ENCODE peak calls at places on chromosomes 11 and 22, in ten cellular contexts. U is heart left ventricle, T is heart right ventricle, N is stomach, Z is kidney, B is GM12878, Y is fibroblast of lung, I is lung, H is mesenchymal stem cell, K is RWPE2. G is an unnamed sample.

GRCh38 chr22:49765091-49765771 is 62.4 kb downstream of the BRD1 start:
- DNase-seq in U (no peak), T (no peak), N (peak; percentile 16), Z (peak; percentile 67), B (no peak), Y (no peak), I (no peak), H (no peak), K (peak; percentile 40), G (no peak)

GRCh38 chr11:111908639-111909305 is 2.8 kb downstream of the CRYAB start:
- DNase-seq in U (no peak), T (no peak), N (no peak), Z (no peak), B (no peak), Y (no peak), I (no peak), H (no peak), K (no peak), G (no peak)

GRCh38 chr22:19666663-19667593 is 47.4 kb upstream of the SEPTIN5 start:
- DNase-seq in U (no peak), T (no peak), N (no peak), Z (no peak), B (no peak), Y (peak; percentile 12), I (no peak), H (no peak), K (no peak), G (peak; percentile 74)

GRCh38 chr11:119056397-119056999 is 507 bp downstream of the HYOU1 start:
- DNase-seq in U (no peak), T (peak; percentile 24), N (peak; percentile 62), Z (peak; percentile 88), B (no peak), Y (no peak), I (peak; percentile 38), H (peak; percentile 19), K (no peak), G (no peak)

GRCh38 chr11:62694455-62695167 is 5.3 kb upstream of the LRRN4CL start:
- DNase-seq in U (peak; percentile 80), T (peak; percentile 84), N (peak; percentile 85), Z (no peak), B (no peak), Y (peak; percentile 89), I (peak; percentile 81), H (peak; percentile 84), K (no peak), G (peak; percentile 72)

GRCh38 chr11:108938604-108939003 is 273.7 kb downstream of the DDX10 start:
- DNase-seq in U (no peak), T (no peak), N (no peak), Z (no peak), B (no peak), Y (no peak), I (no peak), H (peak; percentile 42), K (no peak), G (no peak)

GRCh38 chr11:123221611-123222010 is 26.6 kb upstream of the CLMP start:
- DNase-seq in U (no peak), T (no peak), N (no peak), Z (no peak), B (no peak), Y (peak; percentile 52), I (no peak), H (no peak), K (no peak), G (no peak)

GRCh38 chr22:46563381-46564083 is 26.1 kb upstream of the CELSR1 start:
- DNase-seq in U (peak; percentile 80), T (peak; percentile 83), N (peak; percentile 88), Z (peak; percentile 91), B (no peak), Y (peak; percentile 51), I (peak; percentile 74), H (peak; percentile 46), K (peak; percentile 56), G (peak; percentile 32)

GRCh38 chr22:42622061-42622710 is 7.5 kb upstream of the POLDIP3 start:
- DNase-seq in U (no peak), T (no peak), N (no peak), Z (no peak), B (no peak), Y (no peak), I (no peak), H (no peak), K (no peak), G (no peak)

GRCh38 chr22:42620084-42620483 is 5.4 kb upstream of the POLDIP3 start:
- DNase-seq in U (no peak), T (no peak), N (no peak), Z (no peak), B (no peak), Y (no peak), I (no peak), H (no peak), K (no peak), G (no peak)

GRCh38 chr22:42619261-42620063 is 4.8 kb upstream of the POLDIP3 start:
- DNase-seq in U (no peak), T (no peak), N (no peak), Z (no peak), B (no peak), Y (no peak), I (no peak), H (no peak), K (no peak), G (no peak)

GRCh38 chr22:42623301-42623751 is 8.6 kb upstream of the POLDIP3 start:
- DNase-seq in U (no peak), T (no peak), N (peak; percentile 78), Z (no peak), B (no peak), Y (no peak), I (no peak), H (no peak), K (no peak), G (no peak)

GRCh38 chr22:42621505-42622002 is 6.9 kb upstream of the POLDIP3 start:
- DNase-seq in U (peak; percentile 64), T (peak; percentile 69), N (peak; percentile 78), Z (peak; percentile 91), B (no peak), Y (peak; percentile 70), I (peak; percentile 68), H (peak; percentile 70), K (no peak), G (peak; percentile 37)
- H3K36me3 ChIP-seq in U (peaks cover 7% of the 10 kb centered on the region), T (peaks cover 3% of the 10 kb centered on the region), N (peaks cover 60% of the 10 kb centered on the region), Z (peaks cover 3% of the 10 kb centered on the region), B (peaks cover 8% of the 10 kb centered on the region), Y (peaks cover 31% of the 10 kb centered on the region), I (peaks cover 43% of the 10 kb centered on the region), H (peaks cover 56% of the 10 kb centered on the region), K (peaks cover 34% of the 10 kb centered on the region), G (peaks cover 41% of the 10 kb centered on the region)

DNA sequence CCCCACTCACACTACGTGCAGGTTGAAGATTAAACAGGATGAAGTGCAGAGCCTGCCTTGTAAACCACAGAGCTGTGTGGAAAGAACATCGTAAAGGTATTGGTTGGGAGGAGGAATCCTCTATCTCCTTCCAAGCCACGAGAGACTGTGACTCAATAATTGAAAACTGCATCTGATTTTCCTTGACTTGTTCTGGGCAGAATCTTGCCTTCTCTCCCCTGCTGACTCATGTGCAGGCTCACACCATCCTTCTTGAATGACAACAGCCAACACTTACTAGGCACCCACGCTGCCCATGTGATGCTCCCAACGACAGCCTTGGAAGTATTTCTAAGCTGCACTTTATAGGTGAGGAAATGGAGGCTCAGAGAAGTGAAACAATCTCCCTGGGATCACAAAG is 563.0 kb downstream of the MIAT start:
- DNase-seq in U (no peak), T (no peak), N (no peak), Z (no peak), B (no peak), Y (no peak), I (no peak), H (peak; percentile 93), K (no peak), G (peak; percentile 91)
- H3K27ac ChIP-seq in U (no peak overlapping the region), T (no peak overlapping the region), N (no peak overlapping the region), Z (no peak overlapping the region), B (no peak overlapping the region), Y (no peak overlapping the region), I (no peak overlapping the region), H (peak overlapping the region; percentile 39), K (no peak overlapping the region), G (peak overlapping the region; percentile 70)

GRCh38 chr11:3047637-3048036 is 9.6 kb downstream of the CARS1 start:
- DNase-seq in U (no peak), T (no peak), N (no peak), Z (peak; percentile 75), B (no peak), Y (no peak), I (no peak), H (no peak), K (no peak), G (no peak)

GRCh38 chr11:3044915-3045314 is 12.3 kb downstream of the CARS1 start:
- DNase-seq in U (no peak), T (no peak), N (no peak), Z (peak; percentile 40), B (no peak), Y (no peak), I (no peak), H (no peak), K (no peak), G (no peak)

GRCh38 chr11:3044004-3044403 is 13.2 kb downstream of the CARS1 start:
- DNase-seq in U (no peak), T (no peak), N (no peak), Z (peak; percentile 39), B (no peak), Y (no peak), I (no peak), H (peak; percentile 63), K (no peak), G (no peak)

GRCh38 chr11:3046190-3046589 is 11.0 kb downstream of the CARS1 start:
- DNase-seq in U (no peak), T (no peak), N (no peak), Z (peak; percentile 60), B (no peak), Y (no peak), I (no peak), H (no peak), K (no peak), G (no peak)

DNA sequence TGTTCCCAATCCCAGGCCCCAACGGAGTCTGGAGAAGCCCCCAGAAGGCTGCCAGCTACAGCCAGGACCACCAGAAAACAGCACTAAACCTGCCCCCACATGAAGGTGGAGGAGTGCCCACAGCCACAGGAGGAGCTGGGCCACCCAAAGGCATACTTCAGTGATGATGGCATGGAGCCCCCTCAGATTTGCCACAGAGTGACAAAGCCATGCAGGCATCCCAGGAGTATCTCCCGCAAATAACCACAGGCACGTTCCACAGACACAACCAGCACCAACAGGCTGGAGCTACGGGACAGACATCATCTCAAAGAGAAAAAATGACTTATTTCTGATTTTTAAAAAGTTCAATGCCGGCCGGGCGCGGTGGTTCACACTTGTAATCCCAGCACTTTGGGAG is 10.6 kb downstream of the CARS1 start:
- DNase-seq in U (no peak), T (no peak), N (no peak), Z (no peak), B (no peak), Y (no peak), I (no peak), H (no peak), K (no peak), G (no peak)
- H3K36me3 ChIP-seq in U (no peaks in the 10 kb centered on the region), T (no peaks in the 10 kb centered on the region), N (peaks cover 38% of the 10 kb centered on the region), Z (no peaks in the 10 kb centered on the region), B (peaks cover 5% of the 10 kb centered on the region), Y (peaks cover 17% of the 10 kb centered on the region), I (peaks cover 23% of the 10 kb centered on the region), H (peaks cover 41% of the 10 kb centered on the region), K (peaks cover 70% of the 10 kb centered on the region), G (peaks cover 16% of the 10 kb centered on the region)

DNA sequence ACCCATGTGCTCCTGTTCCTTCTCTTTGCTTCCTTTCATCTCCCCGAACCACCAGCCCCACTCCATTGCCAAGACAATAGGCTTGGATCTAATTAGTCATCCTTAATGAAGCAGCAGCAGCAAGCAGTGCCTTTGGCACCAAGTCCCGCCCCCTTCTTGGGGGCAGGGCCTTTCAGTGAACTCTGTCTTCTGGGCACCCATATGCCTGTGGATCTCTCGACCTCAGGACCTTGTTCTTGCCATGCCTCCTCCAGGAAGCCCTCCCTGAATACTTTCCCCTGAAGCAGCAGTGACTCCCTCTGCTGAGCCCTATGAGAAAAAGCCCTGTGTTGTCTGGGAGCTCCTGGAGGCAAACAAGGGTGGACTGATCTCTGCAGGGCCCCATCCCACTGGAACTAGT is 32.1 kb downstream of the ARHGEF17 start:
- DNase-seq in U (no peak), T (no peak), N (no peak), Z (no peak), B (no peak), Y (no peak), I (no peak), H (no peak), K (no peak), G (no peak)
- H3K27ac ChIP-seq in U (no peak overlapping the region), T (no peak overlapping the region), N (no peak overlapping the region), Z (no peak overlapping the region), B (no peak overlapping the region), Y (no peak overlapping the region), I (no peak overlapping the region), H (no peak overlapping the region), K (no peak overlapping the region), G (no peak overlapping the region)